ENCODE peak calls at places on chromosomes 6 and 20, in five cellular contexts. G is mammary epithelial cell, T is fibroblast of lung, V is GM12865, W is heart right ventricle. H is an unnamed sample.

GRCh38 chr20:49276895-49277785 is 717 bp downstream of the ZNFX1 start:
- DNase-seq in V (peak; percentile 67), W (peak; percentile 39), T (no peak), G (no peak), H (no peak)

GRCh38 chr6:93562566-93562965 is 143.2 kb upstream of the EPHA7 start:
- DNase-seq in W (no peak), V (no peak), G (no peak), T (peak; percentile 47), H (no peak)

GRCh38 chr20:32456869-32457421 is 98.8 kb downstream of the ASXL1 start:
- DNase-seq in T (peak; percentile 42), W (no peak), G (no peak), V (peak; percentile 41), H (no peak)

GRCh38 chr20:1775117-1775516 is 117.5 kb upstream of the SIRPG start:
- DNase-seq in T (peak; percentile 58), G (peak; percentile 54), V (no peak), W (no peak), H (peak; percentile 9)

GRCh38 chr20:25686081-25687077 is 10.3 kb downstream of the ZNF337 start:
- DNase-seq in V (no peak), T (no peak), G (no peak), W (no peak), H (no peak)

GRCh38 chr6:40996591-40997247 is 42.3 kb downstream of the UNC5CL start:
- DNase-seq in T (no peak), V (no peak), G (no peak), W (no peak), H (no peak)

GRCh38 chr6:79605061-79605460 is 26.1 kb upstream of the SH3BGRL2 start:
- DNase-seq in T (peak; percentile 88), W (no peak), G (peak; percentile 8), V (no peak), H (no peak)

GRCh38 chr20:11103866-11104265 is 430.1 kb upstream of the JAG1 start:
- DNase-seq in V (no peak), G (peak; percentile 22), W (no peak), T (peak; percentile 72), H (no peak)

GRCh38 chr6:51099201-51099600 is 280.5 kb downstream of the TFAP2B start:
- DNase-seq in G (no peak), W (no peak), V (no peak), T (no peak), H (no peak)

GRCh38 chr6:42959917-42960242 is 674 bp upstream of the GNMT start:
- DNase-seq in G (no peak), V (no peak), T (no peak), W (no peak), H (no peak)

GRCh38 chr20:64241061-64241460 is 14.5 kb upstream of the PCMTD2 start:
- DNase-seq in T (no peak), W (no peak), G (no peak), V (no peak), H (no peak)

GRCh38 chr20:61166324-61166723 is 85.7 kb upstream of the CDH4 start:
- DNase-seq in V (no peak), T (peak; percentile 57), W (no peak), G (no peak), H (no peak)

GRCh38 chr6:108619431-108620197 is 58.9 kb downstream of the FOXO3 start:
- DNase-seq in G (peak; percentile 55), T (peak; percentile 21), V (no peak), W (no peak), H (no peak)

GRCh38 chr6:98041072-98041471 is 758.1 kb upstream of the MMS22L start:
- DNase-seq in G (no peak), V (no peak), W (no peak), T (peak; percentile 19), H (no peak)

GRCh38 chr6:22878706-22879105 is 309.3 kb downstream of the HDGFL1 start:
- DNase-seq in V (no peak), W (no peak), T (peak; percentile 74), G (peak; percentile 29), H (no peak)

GRCh38 chr6:14917511-14917910 is 328.4 kb upstream of the JARID2 start:
- DNase-seq in V (no peak), W (no peak), T (no peak), G (no peak), H (no peak)

GRCh38 chr20:59020938-59021551 is 1.8 kb downstream of the TUBB1 start:
- DNase-seq in W (no peak), G (peak; percentile 84), T (peak; percentile 83), V (no peak), H (no peak)

GRCh38 chr20:17622086-17622850 is 52.4 kb downstream of the DSTN start:
- DNase-seq in V (no peak), T (no peak), G (no peak), W (no peak), H (no peak)

GRCh38 chr6:52788478-52788877 is 15.1 kb downstream of the GSTA1 start:
- DNase-seq in V (no peak), W (no peak), G (no peak), T (peak; percentile 48), H (no peak)

GRCh38 chr6:101626264-101626663 is 232.8 kb downstream of the GRIK2 start:
- DNase-seq in T (no peak), V (no peak), G (no peak), W (no peak), H (no peak)

GRCh38 chr20:48604426-48604825 is 223.4 kb downstream of the PREX1 start:
- DNase-seq in T (no peak), G (no peak), W (no peak), V (no peak), H (no peak)

GRCh38 chr20:51622004-51622874 is 79.7 kb upstream of the NFATC2 start:
- DNase-seq in T (peak; percentile 46), V (no peak), G (no peak), W (no peak), H (no peak)

GRCh38 chr6:99746261-99746895 is 139.7 kb downstream of the PRDM13 start:
- DNase-seq in W (peak; percentile 41), T (peak; percentile 65), G (peak; percentile 61), V (peak; percentile 84), H (peak; percentile 19)

GRCh38 chr20:2750343-2751251 is 49.8 kb downstream of the CPXM1 start:
- DNase-seq in W (no peak), T (peak; percentile 6), G (peak; percentile 20), V (no peak), H (no peak)

GRCh38 chr6:18596529-18596835 is 209.3 kb downstream of the RNF144B start:
- DNase-seq in G (no peak), W (no peak), V (no peak), T (no peak), H (no peak)

GRCh38 chr6:144559865-144560603 is 274.9 kb downstream of the UTRN start:
- DNase-seq in V (no peak), W (no peak), T (peak; percentile 72), G (no peak), H (no peak)

GRCh38 chr6:168359794-168360193 is 40.2 kb upstream of the DACT2 start:
- DNase-seq in W (no peak), T (no peak), G (no peak), V (no peak), H (no peak)

GRCh38 chr6:168354338-168354737 is 34.8 kb upstream of the DACT2 start:
- DNase-seq in T (no peak), G (no peak), W (no peak), V (no peak), H (no peak)

GRCh38 chr6:168361766-168362165 is 42.2 kb upstream of the DACT2 start:
- DNase-seq in G (no peak), V (no peak), W (no peak), T (no peak), H (no peak)

GRCh38 chr6:168353041-168353440 is 33.5 kb upstream of the DACT2 start:
- DNase-seq in T (no peak), V (no peak), W (no peak), G (no peak), H (no peak)

GRCh38 chr6:168355716-168356522 is 36.3 kb upstream of the DACT2 start:
- DNase-seq in T (no peak), W (peak; percentile 46), V (no peak), G (no peak), H (no peak)
- TF ChIP-seq CTCF in T (no peak), W (peak; percentile 74), V (no peak), G (no peak), H (peak; percentile 32)

DNA sequence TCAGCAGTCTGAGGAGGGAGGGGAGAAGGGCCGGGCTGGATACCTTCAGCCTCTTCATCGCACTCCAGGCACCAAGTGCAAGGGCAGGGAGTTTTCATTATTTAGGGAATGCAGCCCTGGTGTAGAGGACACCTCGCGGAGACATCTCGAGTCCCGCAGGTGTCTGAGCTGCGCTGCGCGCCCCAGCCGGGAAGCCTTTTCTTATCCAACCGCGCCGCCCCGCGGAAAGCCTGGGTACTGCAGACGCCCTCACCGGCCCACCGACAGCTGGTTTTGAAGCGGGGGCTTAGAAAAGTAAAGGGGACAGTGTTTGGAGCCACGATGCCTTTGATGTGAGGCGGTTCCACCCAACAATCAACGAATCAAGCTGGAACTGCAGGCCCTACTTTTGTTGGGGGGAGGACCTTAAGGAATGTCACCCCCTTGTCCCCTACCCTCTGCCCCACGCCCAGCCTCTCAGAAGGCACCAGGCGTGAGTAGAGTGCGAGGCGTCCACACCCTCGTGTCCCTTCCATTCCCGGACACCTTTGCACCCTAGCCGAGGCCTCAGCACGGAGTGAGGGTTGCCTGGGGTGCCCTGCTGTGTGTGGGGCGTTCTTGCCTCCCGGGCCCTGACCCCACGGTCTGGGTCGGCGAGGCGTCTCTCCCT is 8.6 kb downstream of the NKX2-2 start:
- DNase-seq in G (peak; percentile 55), T (no peak), V (peak; percentile 77), W (peak; percentile 54), H (no peak)
- H3K4me3 ChIP-seq in G (peak overlapping the region; percentile 67), T (no peak overlapping the region), V (peak overlapping the region; percentile 49), W (no peak overlapping the region), H (peak overlapping the region; percentile 51)

DNA sequence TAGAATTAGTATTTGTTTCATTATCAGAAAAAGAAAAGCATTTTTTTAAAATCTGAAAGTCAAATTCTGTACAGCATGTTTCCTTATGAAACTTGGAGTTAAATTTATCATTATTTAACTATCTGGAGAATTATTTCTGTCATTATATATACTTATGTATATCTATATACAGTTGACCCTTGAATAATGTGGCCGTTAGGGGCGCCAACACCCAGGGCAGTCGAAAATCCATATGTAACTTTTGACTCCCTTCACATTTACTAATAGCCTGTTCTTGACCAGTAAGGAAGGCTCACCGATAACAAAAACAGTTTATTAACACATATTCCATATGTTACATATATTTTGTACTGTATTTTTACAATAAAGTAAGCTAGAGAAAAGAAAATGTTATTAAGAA is 341.2 kb downstream of the ADGRB3 start:
- DNase-seq in W (no peak), G (no peak), T (no peak), V (peak; percentile 5), H (no peak)
- TF ChIP-seq CTCF in W (no peak), G (peak; percentile 9), T (peak; percentile 44), V (peak; percentile 30), H (no peak)

GRCh38 chr6:82040405-82041221 is 206.9 kb downstream of the IBTK start:
- DNase-seq in W (peak; percentile 50), T (peak; percentile 48), G (peak; percentile 24), V (peak; percentile 47), H (no peak)

GRCh38 chr6:82045965-82046756 is 201.4 kb downstream of the IBTK start:
- DNase-seq in V (no peak), G (no peak), T (peak; percentile 89), W (no peak), H (no peak)
- H3K4me3 ChIP-seq in V (no peak overlapping the region), G (no peak overlapping the region), T (no peak overlapping the region), W (no peak overlapping the region), H (no peak overlapping the region)

GRCh38 chr20:47464380-47465101 is 37.1 kb upstream of the NCOA3 start:
- DNase-seq in T (peak; percentile 94), V (no peak), W (peak; percentile 53), G (peak; percentile 96), H (peak; percentile 94)
- TF ChIP-seq CTCF in T (peak; percentile 55), V (no peak), W (peak; percentile 42), G (peak; percentile 56), H (peak; percentile 46)

H was measured in AG04449.